ENCODE peak calls at places on chromosomes 11 and 22, in seven cellular contexts. K, U, Y, M, S, B and E are unnamed samples.

GRCh38 chr11:66328307-66329144 is 7.7 kb downstream of the RIN1 start:
- DNase-seq in U (peak), B (peak), S (peak), K (peak), M (peak), Y (peak), E (no peak)

GRCh38 chr11:125289419-125290088 is 125.0 kb downstream of the PKNOX2 start:
- DNase-seq in B (no peak), S (no peak), Y (no peak), K (peak), M (no peak), U (no peak), E (no peak)

GRCh38 chr11:47380078-47380477 is 1.7 kb upstream of the SPI1 start:
- DNase-seq in S (no peak), B (no peak), U (no peak), K (no peak), Y (no peak), M (no peak), E (no peak)

GRCh38 chr11:67732045-67732787 is 57.8 kb upstream of the ALDH3B2 start:
- DNase-seq in S (peak), U (peak), K (no peak), M (no peak), B (no peak), Y (no peak), E (no peak)

GRCh38 chr22:36055376-36056310 is 27.0 kb upstream of the RBFOX2 start:
- DNase-seq in M (no peak), B (no peak), S (no peak), K (no peak), U (no peak), Y (no peak), E (peak)

GRCh38 chr22:29626497-29627195 is 23.2 kb downstream of the NF2 start:
- DNase-seq in K (no peak), M (no peak), B (no peak), S (no peak), Y (peak), U (no peak), E (peak)

GRCh38 chr22:42436402-42436801 is 4.2 kb upstream of the NFAM1 start:
- DNase-seq in B (no peak), Y (no peak), M (no peak), U (no peak), S (no peak), K (no peak), E (no peak)

GRCh38 chr22:21108379-21109115 is 62.8 kb downstream of the LRRC74B start:
- DNase-seq in M (no peak), K (no peak), B (no peak), U (no peak), S (no peak), Y (no peak), E (no peak)

GRCh38 chr11:35077709-35078695 is 61.0 kb upstream of the CD44 start:
- DNase-seq in K (no peak), Y (peak), U (no peak), M (no peak), S (peak), B (no peak), E (peak)

GRCh38 chr11:1041149-1041467 is 4.6 kb upstream of the MUC6 start:
- DNase-seq in K (peak), B (no peak), Y (no peak), M (no peak), U (no peak), S (no peak), E (no peak)

GRCh38 chr11:62999649-63000048 is 14.9 kb upstream of the SLC22A6 start:
- DNase-seq in K (no peak), U (no peak), M (no peak), S (no peak), B (no peak), Y (no peak), E (no peak)

GRCh38 chr11:63919267-63920125 is 2.5 kb upstream of the RCOR2 start:
- DNase-seq in U (no peak), S (no peak), Y (peak), K (no peak), B (no peak), M (peak), E (no peak)

GRCh38 chr11:43975631-43976030 is 33.2 kb downstream of the C11orf96 start:
- DNase-seq in Y (peak), U (no peak), B (no peak), K (no peak), M (no peak), S (no peak), E (no peak)

GRCh38 chr22:40238425-40239344 is 61.0 kb downstream of the TNRC6B start:
- DNase-seq in S (no peak), U (no peak), K (no peak), Y (peak), M (peak), B (no peak), E (peak)

GRCh38 chr11:128471138-128471661 is 116.2 kb downstream of the ETS1 start:
- DNase-seq in K (peak), M (no peak), S (no peak), Y (no peak), U (peak), B (no peak), E (no peak)

GRCh38 chr11:3122775-3123201 is 42.3 kb downstream of the OSBPL5 start:
- DNase-seq in M (no peak), U (no peak), S (no peak), B (no peak), Y (no peak), K (peak), E (no peak)

GRCh38 chr11:79438631-79439429 is 2.0 kb downstream of the TENM4 start:
- DNase-seq in U (peak), M (no peak), B (peak), S (no peak), Y (peak), K (no peak), E (no peak)

GRCh38 chr11:66835762-66836405 is 7.4 kb upstream of the RCE1 start:
- DNase-seq in K (peak), M (no peak), U (no peak), B (no peak), Y (peak), S (no peak), E (no peak)

GRCh38 chr11:8281266-8281665 is 17.6 kb upstream of the LMO1 start:
- DNase-seq in U (no peak), M (no peak), S (no peak), B (no peak), K (no peak), Y (no peak), E (no peak)

GRCh38 chr22:41245917-41246499 is 5.3 kb upstream of the CHADL start:
- DNase-seq in S (no peak), U (no peak), M (no peak), K (no peak), B (no peak), Y (no peak), E (no peak)

GRCh38 chr11:62077136-62077535 is 46.7 kb upstream of the INCENP start:
- DNase-seq in U (no peak), Y (no peak), K (no peak), M (no peak), S (no peak), B (no peak), E (no peak)

GRCh38 chr11:63614136-63614664 is at the start of gene PLAAT3:
- DNase-seq in U (peak), K (peak), M (peak), S (no peak), Y (peak), B (peak), E (no peak)

GRCh38 chr11:1862588-1863351 is 9.9 kb downstream of the LSP1 start:
- DNase-seq in Y (peak), S (no peak), K (peak), B (no peak), M (no peak), U (no peak), E (no peak)

GRCh38 chr11:74701351-74701750 is 29.9 kb downstream of the CHRDL2 start:
- DNase-seq in U (no peak), K (no peak), Y (no peak), M (no peak), B (no peak), S (no peak), E (no peak)

GRCh38 chr22:19705181-19705934 is 8.9 kb upstream of the SEPTIN5 start:
- DNase-seq in B (no peak), Y (no peak), M (no peak), S (no peak), U (no peak), K (peak), E (no peak)

GRCh38 chr11:66720899-66721470 is 8.0 kb downstream of the SPTBN2 start:
- DNase-seq in S (no peak), Y (no peak), B (no peak), U (no peak), K (no peak), M (no peak), E (no peak)

GRCh38 chr11:40384991-40385390 is 1074.5 kb downstream of the LRRC4C start:
- DNase-seq in U (no peak), B (no peak), M (no peak), K (no peak), S (no peak), Y (peak), E (peak)